ENCODE peak calls at places on chromosomes 2 and 18, in ten cellular contexts. V, T, H, Z, E, R, M, S, F and Y are unnamed samples.

GRCh38 chr2:226873051-226873620 is 37.3 kb downstream of the RHBDD1 start:
- DNase-seq in V (peak), T (no peak), H (peak), Z (peak), E (no peak), R (no peak), M (no peak), S (peak), F (no peak), Y (no peak)

GRCh38 chr18:48161201-48161910 is 230.9 kb upstream of the SMAD2 start:
- DNase-seq in V (peak), T (peak), H (peak), Z (peak), E (peak), R (peak), M (peak), S (peak), F (peak), Y (peak)

GRCh38 chr2:190360561-190360960 is 17.2 kb downstream of the INPP1 start:
- DNase-seq in V (no peak), T (no peak), H (no peak), Z (no peak), E (no peak), R (no peak), M (no peak), S (no peak), F (no peak), Y (no peak)

GRCh38 chr2:136482966-136483365 is 282.4 kb upstream of the THSD7B start:
- DNase-seq in V (no peak), T (no peak), H (no peak), Z (no peak), E (no peak), R (no peak), M (no peak), S (no peak), F (no peak), Y (no peak)

GRCh38 chr2:215356948-215357461 is 45.1 kb downstream of the ATIC start:
- DNase-seq in V (peak), T (peak), H (no peak), Z (no peak), E (no peak), R (no peak), M (no peak), S (peak), F (no peak), Y (no peak)

GRCh38 chr18:42341423-42341822 is 386.4 kb downstream of the PIK3C3 start:
- DNase-seq in V (no peak), T (no peak), H (no peak), Z (no peak), E (no peak), R (no peak), M (no peak), S (no peak), F (peak), Y (no peak)

GRCh38 chr18:7720395-7720794 is 153.3 kb downstream of the PTPRM start:
- DNase-seq in V (no peak), T (no peak), H (no peak), Z (no peak), E (no peak), R (no peak), M (no peak), S (no peak), F (no peak), Y (no peak)

GRCh38 chr2:70902067-70902442 is 33.6 kb upstream of the ATP6V1B1 start:
- DNase-seq in V (no peak), T (no peak), H (no peak), Z (no peak), E (no peak), R (no peak), M (no peak), S (no peak), F (no peak), Y (no peak)

GRCh38 chr2:75064691-75065396 is 106.4 kb downstream of the POLE4 start:
- DNase-seq in V (peak), T (peak), H (peak), Z (peak), E (peak), R (peak), M (peak), S (peak), F (peak), Y (no peak)

GRCh38 chr2:173647681-173648350 is 293.1 kb downstream of the CDCA7 start:
- DNase-seq in V (peak), T (peak), H (no peak), Z (no peak), E (no peak), R (no peak), M (no peak), S (peak), F (no peak), Y (no peak)

GRCh38 chr2:152506843-152507242 is 171.9 kb downstream of the FMNL2 start:
- DNase-seq in V (peak), T (peak), H (peak), Z (no peak), E (no peak), R (no peak), M (no peak), S (peak), F (no peak), Y (peak)

GRCh38 chr2:205024822-205025518 is 479.7 kb downstream of the PARD3B start:
- DNase-seq in V (peak), T (peak), H (peak), Z (peak), E (peak), R (peak), M (no peak), S (peak), F (peak), Y (peak)

GRCh38 chr2:42192010-42192373 is 22.8 kb downstream of the EML4 start:
- DNase-seq in V (no peak), T (no peak), H (no peak), Z (no peak), E (no peak), R (no peak), M (no peak), S (no peak), F (no peak), Y (no peak)

GRCh38 chr18:79749251-79750191 is 48.2 kb upstream of the KCNG2 start:
- DNase-seq in V (no peak), T (no peak), H (no peak), Z (no peak), E (no peak), R (no peak), M (no peak), S (no peak), F (peak), Y (no peak)

GRCh38 chr2:22626621-22627020 is 758.4 kb upstream of the KLHL29 start:
- DNase-seq in V (no peak), T (no peak), H (no peak), Z (no peak), E (no peak), R (no peak), M (no peak), S (no peak), F (peak), Y (no peak)

GRCh38 chr2:191178806-191179514 is 28.2 kb upstream of the STAT4 start:
- DNase-seq in V (peak), T (peak), H (no peak), Z (peak), E (no peak), R (no peak), M (peak), S (no peak), F (no peak), Y (no peak)

GRCh38 chr2:3597567-3597966 is 2.7 kb downstream of the COLEC11 start:
- DNase-seq in V (no peak), T (no peak), H (no peak), Z (no peak), E (no peak), R (no peak), M (no peak), S (no peak), F (no peak), Y (no peak)